ENCODE peak calls at places on chromosomes 3 and 15, in eight cellular contexts. Y is epithelial cell of esophagus; R is RCC 7860; G is activated T-cell treated with anti-CD3 and anti-CD28 coated beads, Interleukin-2, amount 50 U/mL, for 72 hours; Z is fibroblast of lung; P is H1; O is fibroblast of pulmonary artery; D is NCI-H146. N is an unnamed sample.

GRCh38 chr15:44710236-44711088 is 661 bp downstream of the PATL2 start:
- DNase-seq in Y (no peak), R (peak), G (peak), Z (peak), P (no peak), O (peak), D (no peak), N (no peak)

GRCh38 chr15:71780349-71780976 is 29.9 kb upstream of the NR2E3 start:
- DNase-seq in Y (peak), R (peak), G (peak), Z (peak), P (peak), O (peak), D (peak), N (no peak)

GRCh38 chr3:141109761-141110160 is 58.6 kb downstream of the SPSB4 start:
- DNase-seq in Y (no peak), R (no peak), G (no peak), Z (no peak), P (no peak), O (no peak), D (peak), N (no peak)

GRCh38 chr3:170485696-170486095 is 67.0 kb downstream of the CLDN11 start:
- DNase-seq in Y (no peak), R (no peak), G (no peak), Z (no peak), P (no peak), O (no peak), D (no peak), N (no peak)

GRCh38 chr3:46076606-46077005 is 49.3 kb upstream of the XCR1 start:
- DNase-seq in Y (no peak), R (no peak), G (no peak), Z (no peak), P (no peak), O (peak), D (no peak), N (no peak)

GRCh38 chr3:158105710-158106438 is at the start of gene SHOX2:
- DNase-seq in Y (peak), R (no peak), G (peak), Z (peak), P (no peak), O (peak), D (peak), N (no peak)

GRCh38 chr15:76150508-76150907 is 90.7 kb downstream of the TMEM266 start:
- DNase-seq in Y (no peak), R (no peak), G (no peak), Z (no peak), P (no peak), O (no peak), D (no peak), N (no peak)

GRCh38 chr15:76577879-76578512 is 241.4 kb downstream of the ISL2 start:
- DNase-seq in Y (peak), R (no peak), G (no peak), Z (no peak), P (no peak), O (no peak), D (no peak), N (no peak)

GRCh38 chr15:90192961-90193786 is 8.0 kb upstream of the SEMA4B start:
- DNase-seq in Y (no peak), R (no peak), G (no peak), Z (peak), P (no peak), O (no peak), D (no peak), N (no peak)

GRCh38 chr3:170511371-170511770 is 74.5 kb downstream of the SLC7A14 start:
- DNase-seq in Y (no peak), R (no peak), G (no peak), Z (no peak), P (no peak), O (no peak), D (no peak), N (no peak)

GRCh38 chr15:40106203-40107161 is 2.2 kb downstream of the BMF start:
- DNase-seq in Y (peak), R (no peak), G (peak), Z (no peak), P (no peak), O (peak), D (no peak), N (no peak)

GRCh38 chr3:71541313-71541712 is 42.2 kb downstream of the FOXP1 start:
- DNase-seq in Y (no peak), R (no peak), G (no peak), Z (peak), P (no peak), O (peak), D (no peak), N (no peak)

GRCh38 chr3:8152826-8153418 is 348.7 kb upstream of the LMCD1 start:
- DNase-seq in Y (no peak), R (no peak), G (no peak), Z (no peak), P (no peak), O (no peak), D (no peak), N (no peak)

GRCh38 chr3:184186184-184186901 is at the start of gene ABCF3:
- DNase-seq in Y (peak), R (no peak), G (peak), Z (peak), P (no peak), O (peak), D (no peak), N (no peak)

GRCh38 chr3:52277972-52278509 is 408 bp downstream of the WDR82 start:
- DNase-seq in Y (peak), R (peak), G (peak), Z (peak), P (no peak), O (peak), D (peak), N (no peak)

GRCh38 chr3:27354588-27355203 is 14.5 kb downstream of the NEK10 start:
- DNase-seq in Y (no peak), R (no peak), G (no peak), Z (no peak), P (no peak), O (no peak), D (no peak), N (no peak)

GRCh38 chr3:168801792-168802191 is 706.1 kb upstream of the GOLIM4 start:
- DNase-seq in Y (peak), R (no peak), G (no peak), Z (peak), P (no peak), O (peak), D (no peak), N (no peak)

GRCh38 chr15:100968043-100968966 is 49.1 kb downstream of the LRRK1 start:
- DNase-seq in Y (peak), R (peak), G (no peak), Z (peak), P (no peak), O (peak), D (no peak), N (no peak)

GRCh38 chr3:9342696-9343095 is 20.2 kb upstream of the THUMPD3 start:
- DNase-seq in Y (no peak), R (no peak), G (no peak), Z (no peak), P (no peak), O (no peak), D (no peak), N (no peak)

GRCh38 chr3:18264331-18264730 is 160.8 kb downstream of the SATB1 start:
- DNase-seq in Y (no peak), R (no peak), G (no peak), Z (no peak), P (no peak), O (no peak), D (no peak), N (no peak)

GRCh38 chr3:172622916-172623700 is 87.8 kb downstream of the NCEH1 start:
- DNase-seq in Y (peak), R (peak), G (peak), Z (peak), P (no peak), O (peak), D (peak), N (no peak)

GRCh38 chr3:79846148-79846933 is 78.5 kb upstream of the ROBO1 start:
- DNase-seq in Y (no peak), R (peak), G (no peak), Z (no peak), P (no peak), O (no peak), D (peak), N (no peak)

GRCh38 chr3:13772885-13773745 is 106.8 kb downstream of the WNT7A start:
- DNase-seq in Y (no peak), R (no peak), G (no peak), Z (no peak), P (no peak), O (no peak), D (no peak), N (no peak)

GRCh38 chr15:58457466-58457965 is 25.7 kb downstream of the LIPC start:
- DNase-seq in Y (peak), R (peak), G (peak), Z (peak), P (no peak), O (peak), D (no peak), N (no peak)

GRCh38 chr3:59818-60217 is 136.7 kb upstream of the CHL1 start:
- DNase-seq in Y (no peak), R (no peak), G (no peak), Z (no peak), P (no peak), O (no peak), D (no peak), N (no peak)

GRCh38 chr15:98043160-98044059 is 82.9 kb downstream of the ARRDC4 start:
- DNase-seq in Y (no peak), R (no peak), G (no peak), Z (no peak), P (no peak), O (no peak), D (no peak), N (no peak)

GRCh38 chr15:40763801-40764765 is at the start of gene GCHFR:
- DNase-seq in Y (peak), R (no peak), G (peak), Z (peak), P (no peak), O (peak), D (peak), N (no peak)

GRCh38 chr3:126025862-126026261 is 56.9 kb downstream of the ROPN1B start:
- DNase-seq in Y (no peak), R (no peak), G (no peak), Z (no peak), P (no peak), O (no peak), D (no peak), N (no peak)

GRCh38 chr3:94028093-94028837 is at the start of gene STX19:
- DNase-seq in Y (peak), R (no peak), G (no peak), Z (no peak), P (no peak), O (no peak), D (peak), N (no peak)

GRCh38 chr15:70491183-70491621 is 272.2 kb downstream of the UACA start:
- DNase-seq in Y (no peak), R (peak), G (peak), Z (peak), P (no peak), O (no peak), D (no peak), N (no peak)

GRCh38 chr3:143565943-143566342 is 282.3 kb downstream of the SLC9A9 start:
- DNase-seq in Y (peak), R (no peak), G (no peak), Z (peak), P (no peak), O (peak), D (no peak), N (no peak)

N was measured in Panc1.